ENCODE peak calls at places on chromosomes 16 and 17, in seven cellular contexts. One of them, this sample, is unnamed.
A peak's percentile ranks its signal among the peaks of the same experiment; 100 is the strongest.

GRCh38 chr16:15751940-15752339 is 101.9 kb downstream of the NDE1 start:
- DNase-seq in A549: no peak
- DNase-seq in K562: no peak
- DNase-seq in HCT116: no peak
- DNase-seq in H1: no peak
- DNase-seq in GM12878: no peak
- DNase-seq in endothelial cell of umbilical vein: no peak
- DNase-seq in this sample: no peak

GRCh38 chr17:73722163-73722562 is 77.9 kb upstream of the SDK2 start:
- DNase-seq in A549: no peak
- DNase-seq in K562: no peak
- DNase-seq in HCT116: no peak
- DNase-seq in H1: no peak
- DNase-seq in GM12878: no peak
- DNase-seq in endothelial cell of umbilical vein: no peak
- DNase-seq in this sample: no peak

GRCh38 chr17:27284811-27285415 is 9.0 kb upstream of the WSB1 start:
- DNase-seq in A549: no peak
- DNase-seq in K562: no peak
- DNase-seq in HCT116: no peak
- DNase-seq in H1: no peak
- DNase-seq in GM12878: no peak
- DNase-seq in endothelial cell of umbilical vein: peak; percentile 93
- DNase-seq in this sample: no peak

GRCh38 chr16:4512473-4512872 is 26.1 kb downstream of the CDIP1 start:
- DNase-seq in A549: no peak
- DNase-seq in K562: no peak
- DNase-seq in HCT116: no peak
- DNase-seq in H1: no peak
- DNase-seq in GM12878: no peak
- DNase-seq in endothelial cell of umbilical vein: no peak
- DNase-seq in this sample: no peak

GRCh38 chr16:87563714-87564523 is 38.4 kb upstream of the JPH3 start:
- DNase-seq in A549: no peak
- DNase-seq in K562: no peak
- DNase-seq in HCT116: no peak
- DNase-seq in H1: no peak
- DNase-seq in GM12878: no peak
- DNase-seq in endothelial cell of umbilical vein: no peak
- DNase-seq in this sample: no peak

GRCh38 chr17:73612074-73612473 is 32.2 kb downstream of the SDK2 start:
- DNase-seq in A549: no peak
- DNase-seq in K562: no peak
- DNase-seq in HCT116: no peak
- DNase-seq in H1: no peak
- DNase-seq in GM12878: no peak
- DNase-seq in endothelial cell of umbilical vein: no peak
- DNase-seq in this sample: no peak

GRCh38 chr17:45702666-45703266 is 81.4 kb upstream of the CRHR1 start:
- DNase-seq in A549: no peak
- DNase-seq in K562: no peak
- DNase-seq in HCT116: no peak
- DNase-seq in H1: no peak
- DNase-seq in GM12878: no peak
- DNase-seq in endothelial cell of umbilical vein: peak; percentile 29
- DNase-seq in this sample: no peak

GRCh38 chr17:8075574-8076342 is 11.8 kb downstream of the ALOX12B start:
- DNase-seq in A549: no peak
- DNase-seq in K562: no peak
- DNase-seq in HCT116: no peak
- DNase-seq in H1: no peak
- DNase-seq in GM12878: no peak
- DNase-seq in endothelial cell of umbilical vein: no peak
- DNase-seq in this sample: no peak

GRCh38 chr16:86899156-86899555 is 320.8 kb downstream of the FOXL1 start:
- DNase-seq in A549: no peak
- DNase-seq in K562: no peak
- DNase-seq in HCT116: no peak
- DNase-seq in H1: no peak
- DNase-seq in GM12878: no peak
- DNase-seq in endothelial cell of umbilical vein: no peak
- DNase-seq in this sample: no peak

GRCh38 chr17:4806420-4806769 is 557 bp upstream of the PLD2 start:
- DNase-seq in A549: no peak
- DNase-seq in K562: no peak
- DNase-seq in HCT116: no peak
- DNase-seq in H1: no peak
- DNase-seq in GM12878: no peak
- DNase-seq in endothelial cell of umbilical vein: no peak
- DNase-seq in this sample: no peak

GRCh38 chr17:37305406-37305905 is 70.3 kb upstream of the C17orf78 start:
- DNase-seq in A549: no peak
- DNase-seq in K562: no peak
- DNase-seq in HCT116: no peak
- DNase-seq in H1: peak; percentile 39
- DNase-seq in GM12878: no peak
- DNase-seq in endothelial cell of umbilical vein: no peak
- DNase-seq in this sample: no peak

GRCh38 chr16:55638256-55638655 is 17.5 kb upstream of the SLC6A2 start:
- DNase-seq in A549: no peak
- DNase-seq in K562: no peak
- DNase-seq in HCT116: no peak
- DNase-seq in H1: no peak
- DNase-seq in GM12878: no peak
- DNase-seq in endothelial cell of umbilical vein: no peak
- DNase-seq in this sample: no peak

GRCh38 chr17:5912927-5913565 is 157.1 kb upstream of the WSCD1 start:
- DNase-seq in A549: no peak
- DNase-seq in K562: no peak
- DNase-seq in HCT116: no peak
- DNase-seq in H1: no peak
- DNase-seq in GM12878: no peak
- DNase-seq in endothelial cell of umbilical vein: no peak
- DNase-seq in this sample: no peak

GRCh38 chr17:81473019-81473418 is 39.6 kb downstream of the ACTG1 start:
- DNase-seq in A549: no peak
- DNase-seq in K562: no peak
- DNase-seq in HCT116: no peak
- DNase-seq in H1: no peak
- DNase-seq in GM12878: no peak
- DNase-seq in endothelial cell of umbilical vein: no peak
- DNase-seq in this sample: no peak

GRCh38 chr17:6796887-6797490 is 21.0 kb downstream of the FBXO39 start:
- DNase-seq in A549: no peak
- DNase-seq in K562: no peak
- DNase-seq in HCT116: no peak
- DNase-seq in H1: no peak
- DNase-seq in GM12878: no peak
- DNase-seq in endothelial cell of umbilical vein: no peak
- DNase-seq in this sample: peak; percentile 5

GRCh38 chr17:76670020-76670707 is 26.6 kb upstream of the ST6GALNAC1 start:
- DNase-seq in A549: no peak
- DNase-seq in K562: no peak
- DNase-seq in HCT116: no peak
- DNase-seq in H1: no peak
- DNase-seq in GM12878: no peak
- DNase-seq in endothelial cell of umbilical vein: peak; percentile 25
- DNase-seq in this sample: no peak

GRCh38 chr17:5922476-5922875 is 147.7 kb upstream of the WSCD1 start:
- DNase-seq in A549: no peak
- DNase-seq in K562: no peak
- DNase-seq in HCT116: no peak
- DNase-seq in H1: no peak
- DNase-seq in GM12878: no peak
- DNase-seq in endothelial cell of umbilical vein: no peak
- DNase-seq in this sample: no peak

GRCh38 chr16:87328846-87329245 is 11.7 kb upstream of the C16orf95 start:
- DNase-seq in A549: no peak
- DNase-seq in K562: no peak
- DNase-seq in HCT116: no peak
- DNase-seq in H1: no peak
- DNase-seq in GM12878: no peak
- DNase-seq in endothelial cell of umbilical vein: no peak
- DNase-seq in this sample: no peak

GRCh38 chr16:56615353-56615752 is 7.0 kb downstream of the MT2A start:
- DNase-seq in A549: no peak
- DNase-seq in K562: no peak
- DNase-seq in HCT116: no peak
- DNase-seq in H1: no peak
- DNase-seq in GM12878: no peak
- DNase-seq in endothelial cell of umbilical vein: no peak
- DNase-seq in this sample: no peak

GRCh38 chr17:82838386-82839063 is 1.3 kb downstream of the ZNF750 start:
- DNase-seq in A549: no peak
- DNase-seq in K562: no peak
- DNase-seq in HCT116: no peak
- DNase-seq in H1: no peak
- DNase-seq in GM12878: no peak
- DNase-seq in endothelial cell of umbilical vein: no peak
- DNase-seq in this sample: peak; percentile 90

GRCh38 chr17:66652840-66653507 is 181.9 kb upstream of the CACNG5 start:
- DNase-seq in A549: no peak
- DNase-seq in K562: no peak
- DNase-seq in HCT116: no peak
- DNase-seq in H1: no peak
- DNase-seq in GM12878: no peak
- DNase-seq in endothelial cell of umbilical vein: peak; percentile 14
- DNase-seq in this sample: no peak

GRCh38 chr17:41539979-41540701 is 12.0 kb upstream of the KRT19 start:
- DNase-seq in A549: no peak
- DNase-seq in K562: no peak
- DNase-seq in HCT116: no peak
- DNase-seq in H1: no peak
- DNase-seq in GM12878: no peak
- DNase-seq in endothelial cell of umbilical vein: no peak
- DNase-seq in this sample: no peak

GRCh38 chr17:5694507-5694906 is 110.2 kb upstream of the NLRP1 start:
- DNase-seq in A549: no peak
- DNase-seq in K562: peak; percentile 6
- DNase-seq in HCT116: no peak
- DNase-seq in H1: peak; percentile 57
- DNase-seq in GM12878: no peak
- DNase-seq in endothelial cell of umbilical vein: no peak
- DNase-seq in this sample: no peak

GRCh38 chr17:16419929-16420271 is 4.5 kb downstream of the TRPV2 start:
- DNase-seq in A549: no peak
- DNase-seq in K562: peak; percentile 59
- DNase-seq in HCT116: no peak
- DNase-seq in H1: no peak
- DNase-seq in GM12878: no peak
- DNase-seq in endothelial cell of umbilical vein: no peak
- DNase-seq in this sample: peak; percentile 93

GRCh38 chr17:16419074-16419928 is 3.9 kb downstream of the TRPV2 start:
- DNase-seq in A549: peak; percentile 84
- DNase-seq in K562: peak; percentile 80
- DNase-seq in HCT116: no peak
- DNase-seq in H1: no peak
- DNase-seq in GM12878: peak; percentile 59
- DNase-seq in endothelial cell of umbilical vein: peak; percentile 63
- DNase-seq in this sample: peak; percentile 90

GRCh38 chr17:16417896-16418683 is 2.7 kb downstream of the TRPV2 start:
- DNase-seq in A549: no peak
- DNase-seq in K562: no peak
- DNase-seq in HCT116: no peak
- DNase-seq in H1: no peak
- DNase-seq in GM12878: no peak
- DNase-seq in endothelial cell of umbilical vein: no peak
- DNase-seq in this sample: peak; percentile 55

GRCh38 chr17:16417399-16417798 is 2.0 kb downstream of the TRPV2 start:
- DNase-seq in A549: no peak
- DNase-seq in K562: no peak
- DNase-seq in HCT116: no peak
- DNase-seq in H1: no peak
- DNase-seq in GM12878: no peak
- DNase-seq in endothelial cell of umbilical vein: no peak
- DNase-seq in this sample: no peak

GRCh38 chr17:16418684-16419066 is 3.3 kb downstream of the TRPV2 start:
- DNase-seq in A549: no peak
- DNase-seq in K562: no peak
- DNase-seq in HCT116: no peak
- DNase-seq in H1: no peak
- DNase-seq in GM12878: no peak
- DNase-seq in endothelial cell of umbilical vein: no peak
- DNase-seq in this sample: no peak
- TF ChIP-seq MAX in A549: no peak
- TF ChIP-seq MAX in K562: no peak
- TF ChIP-seq MAX in HCT116: no peak
- TF ChIP-seq MAX in H1: no peak
- TF ChIP-seq MAX in GM12878: no peak
- TF ChIP-seq MAX in endothelial cell of umbilical vein: no peak
- TF ChIP-seq MAX in this sample: no peak

DNA sequence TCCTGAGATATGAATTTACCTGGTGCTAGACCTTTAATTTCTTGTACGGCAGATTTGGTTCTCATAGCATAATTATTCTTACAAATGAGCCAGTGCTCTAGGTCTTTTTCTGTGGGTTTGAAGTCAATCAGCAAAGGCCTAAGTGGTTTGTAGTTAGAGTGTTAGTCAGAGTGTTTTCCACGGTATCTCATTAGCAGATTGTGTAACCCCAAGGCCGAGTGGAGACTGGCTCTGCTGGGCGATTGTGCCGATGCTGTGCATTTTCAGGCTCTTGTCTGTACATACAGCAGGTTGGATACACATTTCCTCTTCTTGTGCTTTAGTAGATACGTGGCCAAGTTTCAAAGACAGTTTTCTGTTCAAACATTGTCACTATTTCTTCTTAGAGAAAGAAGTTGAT is 78.6 kb upstream of the CA10 start:
- DNase-seq in A549: no peak
- DNase-seq in K562: no peak
- DNase-seq in HCT116: no peak
- DNase-seq in H1: no peak
- DNase-seq in GM12878: no peak
- DNase-seq in endothelial cell of umbilical vein: no peak
- DNase-seq in this sample: peak; percentile 0
- H3K4me3 ChIP-seq in A549: no peak overlapping the region
- H3K4me3 ChIP-seq in K562: no peak overlapping the region
- H3K4me3 ChIP-seq in HCT116: no peak overlapping the region
- H3K4me3 ChIP-seq in H1: no peak overlapping the region
- H3K4me3 ChIP-seq in GM12878: no peak overlapping the region
- H3K4me3 ChIP-seq in endothelial cell of umbilical vein: no peak overlapping the region
- H3K4me3 ChIP-seq in this sample: no peak overlapping the region

DNA sequence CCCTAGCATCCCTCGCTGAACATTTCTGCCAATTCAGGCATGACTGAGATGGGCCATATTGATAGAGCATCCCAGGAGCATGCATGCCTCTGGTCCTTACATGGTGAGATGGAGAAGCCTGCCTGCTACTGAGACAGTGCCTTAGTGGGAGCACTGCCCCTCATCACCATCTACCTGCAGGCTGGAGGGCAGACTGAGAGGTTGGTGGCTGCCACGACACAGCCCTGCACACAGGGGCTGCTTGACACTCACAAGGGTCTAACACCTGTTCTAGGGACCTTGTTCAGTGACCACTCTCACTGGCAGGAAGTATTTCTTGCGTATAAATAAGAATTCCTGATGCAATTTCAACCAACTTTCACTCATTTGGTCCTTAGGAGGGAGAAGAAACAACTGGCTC is 34.0 kb downstream of the WIPI1 start:
- DNase-seq in A549: no peak
- DNase-seq in K562: no peak
- DNase-seq in HCT116: no peak
- DNase-seq in H1: no peak
- DNase-seq in GM12878: no peak
- DNase-seq in endothelial cell of umbilical vein: no peak
- DNase-seq in this sample: no peak
- TF ChIP-seq CTCF in A549: no peak
- TF ChIP-seq CTCF in K562: no peak
- TF ChIP-seq CTCF in HCT116: no peak
- TF ChIP-seq CTCF in H1: no peak
- TF ChIP-seq CTCF in GM12878: no peak
- TF ChIP-seq CTCF in endothelial cell of umbilical vein: no peak
- TF ChIP-seq CTCF in this sample: no peak

GRCh38 chr16:83345846-83346245 is 461.9 kb upstream of the HSBP1 start:
- DNase-seq in A549: no peak
- DNase-seq in K562: no peak
- DNase-seq in HCT116: no peak
- DNase-seq in H1: no peak
- DNase-seq in GM12878: no peak
- DNase-seq in endothelial cell of umbilical vein: no peak
- DNase-seq in this sample: no peak
- TF ChIP-seq MAX in A549: no peak
- TF ChIP-seq MAX in K562: no peak
- TF ChIP-seq MAX in HCT116: no peak
- TF ChIP-seq MAX in H1: no peak
- TF ChIP-seq MAX in GM12878: no peak
- TF ChIP-seq MAX in endothelial cell of umbilical vein: no peak
- TF ChIP-seq MAX in this sample: no peak